ENCODE peak calls at places on chromosomes 11 and 22, in four cellular contexts. One of them, this sample, is unnamed.

GRCh38 chr22:25722223-25723015 is 19.6 kb upstream of the MYO18B start:
- DNase-seq in adipocyte: peak
- DNase-seq in tibial nerve: no peak
- DNase-seq in HCT116: no peak
- DNase-seq in this sample: no peak

GRCh38 chr11:83823461-83824025 is 537.4 kb upstream of the CCDC90B start:
- DNase-seq in tibial nerve: no peak
- DNase-seq in HCT116: no peak
- DNase-seq in adipocyte: peak
- DNase-seq in this sample: no peak

GRCh38 chr11:121389651-121390050 is 62.5 kb upstream of the SORL1 start:
- DNase-seq in adipocyte: no peak
- DNase-seq in tibial nerve: no peak
- DNase-seq in HCT116: no peak
- DNase-seq in this sample: no peak

GRCh38 chr11:11998091-11998781 is 10.2 kb downstream of the DKK3 start:
- DNase-seq in adipocyte: peak
- DNase-seq in HCT116: no peak
- DNase-seq in tibial nerve: no peak
- DNase-seq in this sample: peak

GRCh38 chr22:19291218-19291579 is 320 bp downstream of the CLTCL1 start:
- DNase-seq in HCT116: no peak
- DNase-seq in adipocyte: peak
- DNase-seq in tibial nerve: no peak
- DNase-seq in this sample: no peak

GRCh38 chr22:26461188-26461810 is 22.3 kb downstream of the HPS4 start:
- DNase-seq in tibial nerve: peak
- DNase-seq in adipocyte: peak
- DNase-seq in HCT116: peak
- DNase-seq in this sample: no peak

GRCh38 chr11:18878211-18878610 is 61.0 kb downstream of the MRGPRX1 start:
- DNase-seq in tibial nerve: no peak
- DNase-seq in adipocyte: no peak
- DNase-seq in HCT116: no peak
- DNase-seq in this sample: no peak

GRCh38 chr22:40819741-40820140 is 595 bp upstream of the SLC25A17 start:
- DNase-seq in tibial nerve: no peak
- DNase-seq in HCT116: no peak
- DNase-seq in adipocyte: peak
- DNase-seq in this sample: no peak

GRCh38 chr11:9774591-9775392 is 110.9 kb downstream of the SWAP70 start:
- DNase-seq in adipocyte: peak
- DNase-seq in HCT116: no peak
- DNase-seq in tibial nerve: no peak
- DNase-seq in this sample: peak

GRCh38 chr11:5846689-5847088 is 5.0 kb upstream of the OR52E6 start:
- DNase-seq in adipocyte: no peak
- DNase-seq in tibial nerve: no peak
- DNase-seq in HCT116: no peak
- DNase-seq in this sample: no peak
- H3K4me3 ChIP-seq in adipocyte: no peak
- H3K4me3 ChIP-seq in tibial nerve: no peak
- H3K4me3 ChIP-seq in HCT116: no peak
- H3K4me3 ChIP-seq in this sample: no peak

GRCh38 chr11:115222218-115222862 is 281.9 kb downstream of the CADM1 start:
- DNase-seq in HCT116: no peak
- DNase-seq in adipocyte: no peak
- DNase-seq in tibial nerve: no peak
- DNase-seq in this sample: peak
- H3K4me3 ChIP-seq in HCT116: no peak
- H3K4me3 ChIP-seq in adipocyte: no peak
- H3K4me3 ChIP-seq in tibial nerve: no peak
- H3K4me3 ChIP-seq in this sample: no peak

DNA sequence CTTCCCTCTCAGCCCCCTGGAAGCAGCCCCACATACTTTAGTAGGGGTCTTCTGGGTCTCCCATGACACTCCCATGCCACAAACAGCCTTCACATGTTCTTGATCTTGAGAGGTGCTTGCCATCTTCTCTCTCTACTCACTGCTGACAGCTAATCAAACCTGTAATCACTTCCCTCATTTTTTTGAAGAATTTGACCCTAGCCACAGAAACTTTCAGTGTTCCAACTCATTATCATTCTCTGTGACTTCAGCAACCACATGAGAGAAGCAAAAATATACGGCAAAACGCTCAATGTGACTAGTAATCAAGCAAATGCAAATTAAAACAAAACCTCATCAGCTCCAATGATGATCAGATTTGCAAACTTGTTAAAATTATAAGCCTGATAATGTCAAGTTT is 38.3 kb upstream of the POU2AF2 start:
- DNase-seq in adipocyte: no peak
- DNase-seq in HCT116: no peak
- DNase-seq in tibial nerve: no peak
- DNase-seq in this sample: no peak
- H3K4me3 ChIP-seq in adipocyte: no peak
- H3K4me3 ChIP-seq in HCT116: no peak
- H3K4me3 ChIP-seq in tibial nerve: no peak
- H3K4me3 ChIP-seq in this sample: no peak

DNA sequence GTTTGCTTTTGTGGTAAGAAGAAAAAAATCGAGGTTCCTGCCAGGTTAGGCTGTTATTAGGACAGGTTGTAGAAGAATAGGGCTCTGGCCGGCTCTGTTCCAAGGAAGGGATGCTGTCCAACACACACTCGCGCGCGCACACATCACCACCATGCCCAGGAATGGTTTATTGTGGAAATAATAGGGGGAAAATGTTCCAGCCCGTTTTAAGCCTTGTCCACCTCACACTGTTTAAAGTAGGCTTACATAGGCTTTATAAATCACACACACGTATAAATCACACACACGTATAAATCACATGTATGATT is 1.2 kb upstream of the ARHGAP20 start:
- DNase-seq in tibial nerve: no peak
- DNase-seq in adipocyte: no peak
- DNase-seq in HCT116: no peak
- DNase-seq in this sample: no peak
- H3K4me3 ChIP-seq in tibial nerve: no peak
- H3K4me3 ChIP-seq in adipocyte: peak
- H3K4me3 ChIP-seq in HCT116: no peak
- H3K4me3 ChIP-seq in this sample: peak